ENCODE peak calls at places on chromosomes 12 and 14, in six cellular contexts. One of them, this sample, is unnamed.
A peak's percentile ranks its signal among the peaks of the same experiment; 100 is the strongest.

GRCh38 chr14:104523546-104523935 is 56.0 kb upstream of the C14orf180 start:
- DNase-seq in HS-5: no peak
- DNase-seq in NCI-H2081: no peak
- DNase-seq in hepatic stellate cell: no peak
- DNase-seq in T-helper 2 cell: no peak
- DNase-seq in AG08395: no peak
- DNase-seq in this sample: no peak

GRCh38 chr14:67474366-67474765 is 14.2 kb downstream of the TMEM229B start:
- DNase-seq in HS-5: no peak
- DNase-seq in NCI-H2081: no peak
- DNase-seq in hepatic stellate cell: no peak
- DNase-seq in T-helper 2 cell: no peak
- DNase-seq in AG08395: no peak
- DNase-seq in this sample: no peak

GRCh38 chr12:7162691-7163114 is 26.8 kb upstream of the PEX5 start:
- DNase-seq in HS-5: no peak
- DNase-seq in NCI-H2081: peak; percentile 88
- DNase-seq in hepatic stellate cell: no peak
- DNase-seq in T-helper 2 cell: no peak
- DNase-seq in AG08395: no peak
- DNase-seq in this sample: no peak

GRCh38 chr12:95385646-95386045 is 88.3 kb upstream of the METAP2 start:
- DNase-seq in HS-5: no peak
- DNase-seq in NCI-H2081: no peak
- DNase-seq in hepatic stellate cell: no peak
- DNase-seq in T-helper 2 cell: no peak
- DNase-seq in AG08395: peak; percentile 44
- DNase-seq in this sample: no peak

GRCh38 chr14:61891810-61892209 is 129.6 kb downstream of the SNAPC1 start:
- DNase-seq in HS-5: no peak
- DNase-seq in NCI-H2081: no peak
- DNase-seq in hepatic stellate cell: no peak
- DNase-seq in T-helper 2 cell: no peak
- DNase-seq in AG08395: no peak
- DNase-seq in this sample: no peak

GRCh38 chr12:7178481-7178880 is 11.0 kb upstream of the PEX5 start:
- DNase-seq in HS-5: no peak
- DNase-seq in NCI-H2081: no peak
- DNase-seq in hepatic stellate cell: no peak
- DNase-seq in T-helper 2 cell: no peak
- DNase-seq in AG08395: no peak
- DNase-seq in this sample: no peak

GRCh38 chr14:56211844-56212243 is 93.6 kb downstream of the PELI2 start:
- DNase-seq in HS-5: no peak
- DNase-seq in NCI-H2081: no peak
- DNase-seq in hepatic stellate cell: no peak
- DNase-seq in T-helper 2 cell: no peak
- DNase-seq in AG08395: no peak
- DNase-seq in this sample: no peak

GRCh38 chr12:121980211-121980891 is 41.3 kb upstream of the BCL7A start:
- DNase-seq in HS-5: no peak
- DNase-seq in NCI-H2081: no peak
- DNase-seq in hepatic stellate cell: no peak
- DNase-seq in T-helper 2 cell: no peak
- DNase-seq in AG08395: no peak
- DNase-seq in this sample: no peak

GRCh38 chr14:51004352-51004800 is 60.1 kb upstream of the PYGL start:
- DNase-seq in HS-5: no peak
- DNase-seq in NCI-H2081: peak; percentile 30
- DNase-seq in hepatic stellate cell: no peak
- DNase-seq in T-helper 2 cell: no peak
- DNase-seq in AG08395: peak; percentile 28
- DNase-seq in this sample: no peak

GRCh38 chr12:98371419-98371818 is 144.0 kb upstream of the TMPO start:
- DNase-seq in HS-5: no peak
- DNase-seq in NCI-H2081: no peak
- DNase-seq in hepatic stellate cell: no peak
- DNase-seq in T-helper 2 cell: no peak
- DNase-seq in AG08395: no peak
- DNase-seq in this sample: no peak

GRCh38 chr14:101905614-101906013 is 58.8 kb upstream of the DYNC1H1 start:
- DNase-seq in HS-5: no peak
- DNase-seq in NCI-H2081: no peak
- DNase-seq in hepatic stellate cell: no peak
- DNase-seq in T-helper 2 cell: no peak
- DNase-seq in AG08395: no peak
- DNase-seq in this sample: no peak

GRCh38 chr12:58537278-58537677 is 383.0 kb downstream of the LRIG3 start:
- DNase-seq in HS-5: peak; percentile 53
- DNase-seq in NCI-H2081: no peak
- DNase-seq in hepatic stellate cell: peak; percentile 11
- DNase-seq in T-helper 2 cell: no peak
- DNase-seq in AG08395: peak; percentile 35
- DNase-seq in this sample: peak; percentile 77

GRCh38 chr14:98187302-98187701 is 1084.7 kb downstream of the BCL11B start:
- DNase-seq in HS-5: no peak
- DNase-seq in NCI-H2081: no peak
- DNase-seq in hepatic stellate cell: no peak
- DNase-seq in T-helper 2 cell: no peak
- DNase-seq in AG08395: no peak
- DNase-seq in this sample: no peak

GRCh38 chr14:75577724-75578098 is 709 bp upstream of the FLVCR2 start:
- DNase-seq in HS-5: peak; percentile 48
- DNase-seq in NCI-H2081: peak; percentile 8
- DNase-seq in hepatic stellate cell: peak; percentile 83
- DNase-seq in T-helper 2 cell: peak; percentile 50
- DNase-seq in AG08395: peak; percentile 90
- DNase-seq in this sample: peak; percentile 76

GRCh38 chr14:96126783-96127271 is 77.8 kb upstream of the BDKRB2 start:
- DNase-seq in HS-5: no peak
- DNase-seq in NCI-H2081: no peak
- DNase-seq in hepatic stellate cell: no peak
- DNase-seq in T-helper 2 cell: no peak
- DNase-seq in AG08395: no peak
- DNase-seq in this sample: no peak

GRCh38 chr12:5480218-5480952 is 48.5 kb downstream of the NTF3 start:
- DNase-seq in HS-5: no peak
- DNase-seq in NCI-H2081: peak; percentile 80
- DNase-seq in hepatic stellate cell: no peak
- DNase-seq in T-helper 2 cell: no peak
- DNase-seq in AG08395: peak; percentile 59
- DNase-seq in this sample: no peak

GRCh38 chr14:73637830-73638229 is 7.0 kb upstream of the DNAL1 start:
- DNase-seq in HS-5: no peak
- DNase-seq in NCI-H2081: no peak
- DNase-seq in hepatic stellate cell: no peak
- DNase-seq in T-helper 2 cell: no peak
- DNase-seq in AG08395: no peak
- DNase-seq in this sample: no peak

GRCh38 chr12:94925729-94926128 is 77.8 kb downstream of the NDUFA12 start:
- DNase-seq in HS-5: no peak
- DNase-seq in NCI-H2081: no peak
- DNase-seq in hepatic stellate cell: no peak
- DNase-seq in T-helper 2 cell: no peak
- DNase-seq in AG08395: no peak
- DNase-seq in this sample: no peak

GRCh38 chr12:88496429-88497190 is 83.7 kb downstream of the KITLG start:
- DNase-seq in HS-5: no peak
- DNase-seq in NCI-H2081: no peak
- DNase-seq in hepatic stellate cell: no peak
- DNase-seq in T-helper 2 cell: no peak
- DNase-seq in AG08395: no peak
- DNase-seq in this sample: no peak

GRCh38 chr14:102590667-102591099 is 1.8 kb upstream of the RCOR1 start:
- DNase-seq in HS-5: no peak
- DNase-seq in NCI-H2081: no peak
- DNase-seq in hepatic stellate cell: no peak
- DNase-seq in T-helper 2 cell: no peak
- DNase-seq in AG08395: peak; percentile 31
- DNase-seq in this sample: peak; percentile 67

GRCh38 chr12:31594681-31595080 is 3.7 kb upstream of the DENND5B start:
- DNase-seq in HS-5: no peak
- DNase-seq in NCI-H2081: no peak
- DNase-seq in hepatic stellate cell: no peak
- DNase-seq in T-helper 2 cell: no peak
- DNase-seq in AG08395: peak; percentile 38
- DNase-seq in this sample: no peak

GRCh38 chr12:68559984-68560822 is 50.5 kb upstream of the RAP1B start:
- DNase-seq in HS-5: no peak
- DNase-seq in NCI-H2081: no peak
- DNase-seq in hepatic stellate cell: no peak
- DNase-seq in T-helper 2 cell: no peak
- DNase-seq in AG08395: no peak
- DNase-seq in this sample: no peak

GRCh38 chr12:130455161-130455560 is 117.5 kb downstream of the PIWIL1 start:
- DNase-seq in HS-5: no peak
- DNase-seq in NCI-H2081: no peak
- DNase-seq in hepatic stellate cell: no peak
- DNase-seq in T-helper 2 cell: no peak
- DNase-seq in AG08395: no peak
- DNase-seq in this sample: no peak

GRCh38 chr14:89767861-89768268 is 186.7 kb downstream of the EFCAB11 start:
- DNase-seq in HS-5: peak; percentile 18
- DNase-seq in NCI-H2081: peak; percentile 51
- DNase-seq in hepatic stellate cell: no peak
- DNase-seq in T-helper 2 cell: peak; percentile 38
- DNase-seq in AG08395: peak; percentile 51
- DNase-seq in this sample: peak; percentile 30

GRCh38 chr14:59698793-59699192 is 122.2 kb upstream of the CCDC175 start:
- DNase-seq in HS-5: peak; percentile 23
- DNase-seq in NCI-H2081: peak; percentile 8
- DNase-seq in hepatic stellate cell: no peak
- DNase-seq in T-helper 2 cell: no peak
- DNase-seq in AG08395: no peak
- DNase-seq in this sample: no peak

This sample was measured in SJSA1.